ENCODE peak calls at places on chromosomes 3 and 15, in four cellular contexts. One of them, this sample, is unnamed.

GRCh38 chr3:98952404-98952803 is 50.9 kb upstream of the DCBLD2 start:
- DNase-seq in stimulated activated CD4-positive, alpha-beta T cell treated with anti-CD3 and anti-CD28 coated beads, Interleukin-15, amount 100 ng/mL, for 24 hours: no peak
- DNase-seq in dorsolateral prefrontal cortex: no peak
- DNase-seq in fibroblast of the aortic adventitia: no peak
- DNase-seq in this sample: no peak

GRCh38 chr3:62210016-62210415 is 163.3 kb downstream of the FEZF2 start:
- DNase-seq in fibroblast of the aortic adventitia: no peak
- DNase-seq in dorsolateral prefrontal cortex: no peak
- DNase-seq in stimulated activated CD4-positive, alpha-beta T cell treated with anti-CD3 and anti-CD28 coated beads, Interleukin-15, amount 100 ng/mL, for 24 hours: no peak
- DNase-seq in this sample: no peak

GRCh38 chr3:45798034-45798433 is 1.7 kb upstream of the SLC6A20 start:
- DNase-seq in stimulated activated CD4-positive, alpha-beta T cell treated with anti-CD3 and anti-CD28 coated beads, Interleukin-15, amount 100 ng/mL, for 24 hours: no peak
- DNase-seq in fibroblast of the aortic adventitia: no peak
- DNase-seq in dorsolateral prefrontal cortex: no peak
- DNase-seq in this sample: no peak

GRCh38 chr3:64667887-64668581 is 19.8 kb downstream of the ADAMTS9 start:
- DNase-seq in stimulated activated CD4-positive, alpha-beta T cell treated with anti-CD3 and anti-CD28 coated beads, Interleukin-15, amount 100 ng/mL, for 24 hours: no peak
- DNase-seq in fibroblast of the aortic adventitia: no peak
- DNase-seq in dorsolateral prefrontal cortex: no peak
- DNase-seq in this sample: no peak

GRCh38 chr15:46518381-46518780 is 883.6 kb downstream of the SQOR start:
- DNase-seq in fibroblast of the aortic adventitia: no peak
- DNase-seq in dorsolateral prefrontal cortex: no peak
- DNase-seq in stimulated activated CD4-positive, alpha-beta T cell treated with anti-CD3 and anti-CD28 coated beads, Interleukin-15, amount 100 ng/mL, for 24 hours: no peak
- DNase-seq in this sample: no peak

GRCh38 chr15:72991026-72991425 is 61.2 kb upstream of the NEO1 start:
- DNase-seq in dorsolateral prefrontal cortex: no peak
- DNase-seq in fibroblast of the aortic adventitia: no peak
- DNase-seq in stimulated activated CD4-positive, alpha-beta T cell treated with anti-CD3 and anti-CD28 coated beads, Interleukin-15, amount 100 ng/mL, for 24 hours: no peak
- DNase-seq in this sample: no peak

GRCh38 chr3:179613807-179614206 is 9.2 kb downstream of the NDUFB5 start:
- DNase-seq in stimulated activated CD4-positive, alpha-beta T cell treated with anti-CD3 and anti-CD28 coated beads, Interleukin-15, amount 100 ng/mL, for 24 hours: no peak
- DNase-seq in dorsolateral prefrontal cortex: no peak
- DNase-seq in fibroblast of the aortic adventitia: peak
- DNase-seq in this sample: peak

GRCh38 chr3:159727506-159727905 is 261.1 kb upstream of the IL12A start:
- DNase-seq in stimulated activated CD4-positive, alpha-beta T cell treated with anti-CD3 and anti-CD28 coated beads, Interleukin-15, amount 100 ng/mL, for 24 hours: no peak
- DNase-seq in dorsolateral prefrontal cortex: no peak
- DNase-seq in fibroblast of the aortic adventitia: no peak
- DNase-seq in this sample: no peak

GRCh38 chr3:186035277-186035676 is 73.6 kb downstream of the ETV5 start:
- DNase-seq in stimulated activated CD4-positive, alpha-beta T cell treated with anti-CD3 and anti-CD28 coated beads, Interleukin-15, amount 100 ng/mL, for 24 hours: no peak
- DNase-seq in fibroblast of the aortic adventitia: peak
- DNase-seq in dorsolateral prefrontal cortex: no peak
- DNase-seq in this sample: no peak

This sample was measured in LHCN-M2.